ENCODE peak calls at places on chromosomes 16 and 17, in five cellular contexts. X is fibroblast of lung, K is skeletal muscle cell, S is SJSA1, M is lung. G is an unnamed sample.

GRCh38 chr16:12229759-12230594 is 253.4 kb downstream of the SNX29 start:
- DNase-seq in X (peak), K (no peak), S (peak), M (no peak), G (no peak)

GRCh38 chr17:61000911-61001310 is 323.3 kb downstream of the BCAS3 start:
- DNase-seq in X (peak), K (peak), S (peak), M (no peak), G (no peak)

GRCh38 chr17:72143245-72143644 is 22.4 kb downstream of the SOX9 start:
- DNase-seq in X (no peak), K (no peak), S (no peak), M (no peak), G (no peak)

GRCh38 chr16:71956500-71956899 is 43.7 kb downstream of the PKD1L3 start:
- DNase-seq in X (no peak), K (no peak), S (no peak), M (no peak), G (no peak)

GRCh38 chr17:50817838-50818237 is 17.5 kb upstream of the WFIKKN2 start:
- DNase-seq in X (peak), K (no peak), S (no peak), M (no peak), G (no peak)

GRCh38 chr16:11679941-11680911 is 12.0 kb downstream of the SNN start:
- DNase-seq in X (no peak), K (no peak), S (no peak), M (no peak), G (no peak)

GRCh38 chr17:68318103-68318991 is 27.1 kb downstream of the ARSG start:
- DNase-seq in X (peak), K (peak), S (peak), M (no peak), G (peak)

GRCh38 chr16:50530277-50531236 is 17.6 kb upstream of the NKD1 start:
- DNase-seq in X (no peak), K (no peak), S (no peak), M (peak), G (peak)

GRCh38 chr17:2883544-2884203 is 87.4 kb downstream of the RAP1GAP2 start:
- DNase-seq in X (peak), K (no peak), S (no peak), M (no peak), G (peak)

GRCh38 chr16:88841521-88842307 is 15.0 kb downstream of the GALNS start:
- DNase-seq in X (no peak), K (no peak), S (no peak), M (no peak), G (no peak)

GRCh38 chr17:11330871-11331270 is 89.9 kb downstream of the SHISA6 start:
- DNase-seq in X (peak), K (no peak), S (peak), M (no peak), G (no peak)

GRCh38 chr16:27114006-27114405 is 47.3 kb downstream of the C16orf82 start:
- DNase-seq in X (no peak), K (no peak), S (no peak), M (no peak), G (no peak)

GRCh38 chr17:80259642-80260535 is 763 bp upstream of the RNF213 start:
- DNase-seq in X (peak), K (peak), S (peak), M (peak), G (peak)

DNA sequence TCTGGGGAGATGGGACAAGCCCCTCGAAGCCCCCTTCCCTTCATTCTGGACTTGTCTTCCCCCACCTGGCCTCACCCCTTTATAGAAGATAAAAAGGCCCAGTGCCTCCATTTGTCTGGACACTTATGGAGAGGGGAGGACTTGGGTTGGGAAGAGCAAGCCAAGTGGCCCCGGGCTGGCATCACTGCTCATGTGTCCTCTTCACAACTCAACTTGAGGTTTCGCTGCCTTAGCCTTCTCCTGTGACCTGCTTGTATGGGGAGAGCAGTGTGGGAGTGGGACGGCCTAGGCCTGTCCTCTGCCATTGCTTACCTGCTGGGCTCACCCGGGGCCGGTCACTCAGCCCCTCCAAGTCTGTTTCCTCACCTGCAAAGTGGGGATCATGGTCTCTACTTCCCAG is 1.4 kb downstream of the PAQR4 start:
- DNase-seq in X (no peak), K (no peak), S (no peak), M (no peak), G (no peak)
- H3K4me3 ChIP-seq in X (peak), K (peak), S (peak), M (no peak), G (no peak)

GRCh38 chr16:48608871-48609452 is 1.0 kb downstream of the N4BP1 start:
- DNase-seq in X (peak), K (no peak), S (no peak), M (no peak), G (no peak)
- H3K4me3 ChIP-seq in X (peak), K (peak), S (peak), M (peak), G (peak)

GRCh38 chr16:31010539-31010938 is at the start of gene STX1B:
- DNase-seq in X (peak), K (no peak), S (no peak), M (no peak), G (no peak)

GRCh38 chr16:31010943-31011342 is 505 bp upstream of the STX1B start:
- DNase-seq in X (no peak), K (no peak), S (no peak), M (no peak), G (no peak)

DNA sequence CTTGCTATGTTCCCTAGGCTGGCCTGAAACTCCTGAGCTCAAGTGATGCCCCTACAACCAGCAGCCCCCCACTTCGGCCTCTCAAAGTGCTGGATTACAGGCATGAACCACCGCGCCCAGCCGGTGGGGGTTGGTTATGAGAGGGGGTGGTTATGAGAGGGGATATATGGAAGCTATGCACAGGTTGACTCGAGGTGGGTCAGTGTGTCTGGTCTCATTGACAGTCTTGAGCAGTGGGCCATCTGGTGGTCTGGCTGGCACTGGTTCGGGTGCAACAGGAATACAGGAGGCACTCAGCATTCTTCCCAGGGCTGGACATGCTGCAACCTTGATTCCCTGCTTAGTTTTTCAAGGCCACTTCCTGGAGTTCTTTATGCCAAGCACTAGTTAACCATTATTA is 5.6 kb upstream of the STX1B start:
- DNase-seq in X (no peak), K (no peak), S (no peak), M (no peak), G (peak)
- H3K4me3 ChIP-seq in X (no peak), K (no peak), S (no peak), M (no peak), G (no peak)

GRCh38 chr16:29809031-29809747 is 2.8 kb upstream of the PRRT2 start:
- DNase-seq in X (no peak), K (no peak), S (no peak), M (no peak), G (no peak)
- H3K4me3 ChIP-seq in X (peak), K (peak), S (peak), M (no peak), G (no peak)

GRCh38 chr17:16516594-16517018 is 24.6 kb upstream of the LRRC75A start:
- DNase-seq in X (peak), K (no peak), S (peak), M (no peak), G (no peak)
- H3K4me3 ChIP-seq in X (peak), K (peak), S (peak), M (no peak), G (no peak)

DNA sequence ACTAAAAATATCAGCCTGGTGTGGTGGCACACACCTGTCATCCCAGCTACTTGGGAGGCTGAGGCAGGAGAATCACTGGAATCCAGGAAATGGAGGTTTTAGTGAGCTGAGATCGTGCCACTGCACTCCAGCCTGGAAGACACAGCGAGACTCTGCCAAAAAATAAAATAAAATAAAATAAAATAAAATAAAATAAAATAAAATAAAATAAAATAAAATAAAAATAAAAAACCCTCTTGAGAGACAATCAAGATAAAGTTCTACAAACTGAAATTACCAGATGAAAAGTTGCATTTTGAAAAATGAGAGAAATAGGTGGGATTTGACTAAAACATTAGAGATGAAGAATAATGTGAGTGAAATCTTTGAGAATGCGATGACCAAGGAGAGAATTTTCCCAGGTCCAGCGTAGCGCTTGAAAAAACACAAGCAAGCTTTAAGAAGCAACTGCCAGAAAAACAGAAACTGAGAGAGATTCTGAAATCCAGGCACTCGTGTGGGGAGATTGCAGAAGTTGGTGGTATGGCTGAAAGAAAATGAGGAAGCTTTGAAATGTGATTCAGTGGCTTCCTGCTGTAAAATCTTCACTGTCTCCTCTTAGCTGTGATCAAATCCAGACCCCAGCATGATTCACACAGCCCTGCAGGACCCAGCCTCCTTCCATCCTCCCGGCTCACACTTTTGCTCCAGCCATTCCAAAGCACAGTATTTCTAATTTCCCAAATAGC is 8.1 kb upstream of the CD300E start:
- DNase-seq in X (no peak), K (no peak), S (no peak), M (no peak), G (no peak)
- H3K4me3 ChIP-seq in X (no peak), K (no peak), S (no peak), M (no peak), G (no peak)

GRCh38 chr17:67085406-67085805 is 41.1 kb downstream of the CACNG1 start:
- DNase-seq in X (no peak), K (no peak), S (peak), M (no peak), G (no peak)
- H3K4me3 ChIP-seq in X (no peak), K (no peak), S (no peak), M (no peak), G (no peak)

GRCh38 chr16:1818873-1819525 is 7.6 kb downstream of the HAGH start:
- DNase-seq in X (no peak), K (no peak), S (no peak), M (no peak), G (no peak)
- H3K4me3 ChIP-seq in X (no peak), K (no peak), S (no peak), M (no peak), G (no peak)